ENCODE peak calls at places on chromosome 17, in six cellular contexts. C, T, Q, I, V and G are unnamed samples.

GRCh38 chr17:37294888-37295287 is 80.9 kb upstream of the C17orf78 start:
- DNase-seq in C (no peak), Q (no peak), T (no peak), I (no peak), V (no peak), G (no peak)

GRCh38 chr17:56176101-56176500 is 22.8 kb downstream of the ANKFN1 start:
- DNase-seq in Q (no peak), C (no peak), V (no peak), I (no peak), T (no peak), G (no peak)

GRCh38 chr17:34997355-34997862 is 17.1 kb downstream of the LIG3 start:
- DNase-seq in C (no peak), I (no peak), V (peak), Q (peak), T (peak), G (no peak)

GRCh38 chr17:15892679-15893332 is 52.1 kb upstream of the ADORA2B start:
- DNase-seq in T (peak), Q (peak), C (no peak), I (peak), V (no peak), G (no peak)

GRCh38 chr17:76027159-76027839 is at the start of gene EVPL:
- DNase-seq in I (peak), T (no peak), C (no peak), Q (peak), V (no peak), G (no peak)

GRCh38 chr17:65013613-65014391 is 42.7 kb downstream of the GNA13 start:
- DNase-seq in T (peak), I (peak), V (no peak), Q (peak), C (no peak), G (peak)

GRCh38 chr17:81037783-81038733 is 3.1 kb downstream of the BAIAP2 start:
- DNase-seq in T (no peak), Q (no peak), C (no peak), V (no peak), I (no peak), G (no peak)

GRCh38 chr17:80146121-80147034 is 550 bp downstream of the EIF4A3 start:
- DNase-seq in C (peak), V (peak), I (no peak), T (no peak), Q (peak), G (no peak)

GRCh38 chr17:3944485-3945388 is 19.5 kb downstream of the ATP2A3 start:
- DNase-seq in Q (no peak), V (peak), T (no peak), C (peak), I (peak), G (peak)

GRCh38 chr17:79093270-79093669 is 18.6 kb downstream of the ENGASE start:
- DNase-seq in C (no peak), T (no peak), V (no peak), I (no peak), Q (peak), G (no peak)

GRCh38 chr17:883586-883962 is 96.0 kb downstream of the NXN start:
- DNase-seq in V (no peak), C (no peak), T (no peak), Q (no peak), I (no peak), G (no peak)

GRCh38 chr17:5430413-5430999 is 8.4 kb downstream of the C1QBP start:
- DNase-seq in V (no peak), T (no peak), I (peak), C (no peak), Q (no peak), G (no peak)

GRCh38 chr17:4386406-4386805 is 19.9 kb upstream of the UBE2G1 start:
- DNase-seq in V (no peak), T (no peak), Q (no peak), C (no peak), I (no peak), G (no peak)

DNA sequence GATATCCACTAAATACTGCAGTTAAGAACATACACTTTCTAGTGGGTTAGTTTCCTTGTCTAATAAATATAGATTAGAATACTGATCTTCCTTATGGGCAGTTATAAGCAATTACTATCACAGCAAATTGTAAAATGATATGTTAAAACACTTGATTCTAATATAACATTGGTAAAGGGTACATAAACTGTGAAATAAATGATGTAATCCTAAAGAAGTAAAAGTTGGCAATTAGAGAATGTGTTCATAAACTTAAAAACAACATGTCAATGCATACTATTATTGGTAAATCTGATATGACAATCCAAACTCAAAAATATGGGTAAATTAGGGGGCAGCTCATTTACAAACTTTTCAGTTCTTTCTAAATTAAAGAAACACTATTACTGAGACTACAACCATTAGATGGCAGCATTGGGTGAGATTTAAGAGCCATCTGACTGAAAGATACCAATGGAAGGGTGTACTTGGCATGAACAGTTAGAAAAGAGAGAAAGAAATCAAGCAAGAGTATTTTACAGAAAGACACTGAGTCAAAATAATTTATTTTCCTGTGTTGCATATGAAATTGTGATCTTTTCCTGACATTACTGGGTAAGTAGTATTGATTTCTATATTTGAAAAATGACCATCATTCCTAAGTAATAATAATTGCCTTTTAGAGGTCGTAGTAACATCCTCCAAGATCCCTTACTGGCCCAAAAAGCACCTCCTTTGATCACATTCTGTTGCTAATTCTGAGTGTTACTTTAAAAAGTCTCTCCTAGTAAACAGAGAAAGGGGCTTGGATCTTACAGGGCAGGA is 119.6 kb downstream of the SPAG9 start:
- DNase-seq in I (peak), V (no peak), Q (peak), C (peak), T (peak), G (peak)
- TF ChIP-seq CTCF in I (peak), V (peak), Q (peak), C (peak), T (peak), G (peak)

GRCh38 chr17:32861979-32862378 is 14.9 kb downstream of the MYO1D start:
- DNase-seq in Q (peak), C (no peak), V (no peak), I (no peak), T (no peak), G (no peak)
- TF ChIP-seq CTCF in Q (no peak), C (no peak), V (no peak), I (no peak), T (no peak), G (no peak)

GRCh38 chr17:50598487-50598886 is 36.2 kb upstream of the ABCC3 start:
- DNase-seq in V (no peak), Q (no peak), T (no peak), I (no peak), C (peak), G (no peak)
- TF ChIP-seq CTCF in V (no peak), Q (no peak), T (no peak), I (no peak), C (no peak), G (no peak)

DNA sequence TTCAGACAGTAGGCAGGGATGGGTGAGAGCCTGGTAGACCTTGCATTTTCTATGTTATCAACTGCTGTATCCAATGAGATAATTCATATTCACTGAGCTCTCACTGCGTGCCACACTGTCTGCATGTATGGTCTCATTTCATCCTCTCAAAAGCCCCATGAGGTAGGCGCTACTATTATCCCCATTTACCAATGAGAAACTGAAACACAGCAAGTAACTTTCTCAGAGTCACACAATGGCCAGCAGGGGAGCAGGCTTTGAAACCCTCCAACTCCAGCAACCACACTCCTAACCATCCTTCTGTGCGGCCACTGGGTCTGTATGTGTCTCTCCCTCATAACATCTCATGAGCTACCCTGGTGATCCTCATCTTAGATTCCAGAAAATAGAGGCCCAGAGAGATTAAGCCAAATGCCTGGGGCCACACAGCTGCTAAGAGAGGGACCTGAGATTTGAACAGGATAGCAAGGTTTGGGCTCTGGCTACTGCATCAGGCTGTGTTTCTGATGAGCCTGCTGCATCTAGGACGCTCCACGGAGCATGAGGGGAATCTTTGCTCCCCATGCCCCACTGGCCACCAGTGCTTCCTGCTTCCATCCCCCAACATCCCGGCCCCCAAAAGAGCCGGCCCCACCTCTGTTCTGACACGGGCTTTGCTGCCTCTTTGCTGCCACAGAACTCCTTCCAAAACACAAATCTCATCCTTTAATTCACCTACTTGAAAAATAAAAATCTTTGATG is 3.2 kb downstream of the CCR7 start:
- DNase-seq in Q (no peak), I (no peak), T (no peak), V (no peak), C (peak), G (no peak)
- TF ChIP-seq CTCF in Q (no peak), I (peak), T (peak), V (no peak), C (peak), G (peak)

GRCh38 chr17:11140028-11140427 is 101.0 kb upstream of the SHISA6 start:
- DNase-seq in I (no peak), T (no peak), C (no peak), V (no peak), Q (no peak), G (no peak)

GRCh38 chr17:11140501-11140900 is 100.5 kb upstream of the SHISA6 start:
- DNase-seq in T (no peak), I (no peak), V (no peak), C (no peak), Q (no peak), G (no peak)

GRCh38 chr17:11142231-11142630 is 98.8 kb upstream of the SHISA6 start:
- DNase-seq in I (no peak), C (no peak), Q (no peak), T (no peak), V (no peak), G (no peak)

DNA sequence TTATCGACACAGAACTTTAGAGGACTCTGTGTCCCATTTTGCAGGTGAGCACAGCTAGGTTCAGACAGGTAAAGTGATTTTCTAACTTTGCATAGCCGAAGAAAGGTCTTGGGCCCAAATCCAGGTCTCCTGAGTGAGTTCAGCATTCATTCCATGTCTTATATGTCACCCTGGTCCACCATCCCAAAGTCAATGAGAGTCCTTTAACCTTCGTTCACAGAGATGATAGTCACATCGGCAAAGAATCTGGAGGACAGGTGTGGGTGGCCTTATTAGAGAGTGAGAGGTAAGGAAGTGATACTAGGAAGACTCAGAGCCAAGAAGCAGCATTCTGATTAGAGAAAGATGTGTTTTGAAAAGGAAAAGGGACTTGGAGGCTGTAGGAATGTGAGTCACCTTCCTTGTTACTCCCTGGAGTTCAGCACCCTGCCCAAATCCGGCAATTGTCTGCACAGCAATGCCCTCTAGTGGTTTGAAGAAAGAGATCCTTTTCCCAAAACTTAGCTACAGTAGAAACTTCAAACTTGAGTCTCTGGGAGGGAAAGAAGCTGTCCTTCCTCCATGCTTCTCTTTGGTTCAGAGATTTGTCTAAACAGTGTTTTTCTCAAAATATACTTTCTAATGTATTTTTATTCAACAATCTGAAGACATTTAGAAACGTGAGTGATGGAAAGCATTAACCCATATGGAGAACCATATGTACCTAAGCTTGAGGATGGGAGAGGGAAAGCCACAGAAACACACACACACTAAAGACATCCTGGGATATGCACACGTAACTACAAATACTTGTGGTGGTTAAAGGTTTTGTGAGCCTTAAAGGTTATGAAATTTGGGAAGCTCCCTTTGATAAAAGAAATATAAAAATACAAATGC is 96.4 kb upstream of the SHISA6 start:
- DNase-seq in T (no peak), Q (peak), I (peak), C (no peak), V (no peak), G (no peak)
- TF ChIP-seq CTCF in T (no peak), Q (peak), I (peak), C (no peak), V (no peak), G (peak)

GRCh38 chr17:44913676-44914075 is 1.6 kb downstream of the GFAP start:
- DNase-seq in Q (no peak), C (no peak), I (no peak), T (no peak), V (no peak), G (no peak)

GRCh38 chr17:44909681-44910144 is 5.6 kb downstream of the GFAP start:
- DNase-seq in C (no peak), V (no peak), Q (peak), T (no peak), I (peak), G (no peak)

GRCh38 chr17:44912763-44913544 is 2.3 kb downstream of the GFAP start:
- DNase-seq in I (no peak), Q (no peak), C (no peak), V (no peak), T (no peak), G (peak)

GRCh38 chr17:44910231-44911106 is 4.8 kb downstream of the GFAP start:
- DNase-seq in C (no peak), V (no peak), T (no peak), I (no peak), Q (no peak), G (no peak)

DNA sequence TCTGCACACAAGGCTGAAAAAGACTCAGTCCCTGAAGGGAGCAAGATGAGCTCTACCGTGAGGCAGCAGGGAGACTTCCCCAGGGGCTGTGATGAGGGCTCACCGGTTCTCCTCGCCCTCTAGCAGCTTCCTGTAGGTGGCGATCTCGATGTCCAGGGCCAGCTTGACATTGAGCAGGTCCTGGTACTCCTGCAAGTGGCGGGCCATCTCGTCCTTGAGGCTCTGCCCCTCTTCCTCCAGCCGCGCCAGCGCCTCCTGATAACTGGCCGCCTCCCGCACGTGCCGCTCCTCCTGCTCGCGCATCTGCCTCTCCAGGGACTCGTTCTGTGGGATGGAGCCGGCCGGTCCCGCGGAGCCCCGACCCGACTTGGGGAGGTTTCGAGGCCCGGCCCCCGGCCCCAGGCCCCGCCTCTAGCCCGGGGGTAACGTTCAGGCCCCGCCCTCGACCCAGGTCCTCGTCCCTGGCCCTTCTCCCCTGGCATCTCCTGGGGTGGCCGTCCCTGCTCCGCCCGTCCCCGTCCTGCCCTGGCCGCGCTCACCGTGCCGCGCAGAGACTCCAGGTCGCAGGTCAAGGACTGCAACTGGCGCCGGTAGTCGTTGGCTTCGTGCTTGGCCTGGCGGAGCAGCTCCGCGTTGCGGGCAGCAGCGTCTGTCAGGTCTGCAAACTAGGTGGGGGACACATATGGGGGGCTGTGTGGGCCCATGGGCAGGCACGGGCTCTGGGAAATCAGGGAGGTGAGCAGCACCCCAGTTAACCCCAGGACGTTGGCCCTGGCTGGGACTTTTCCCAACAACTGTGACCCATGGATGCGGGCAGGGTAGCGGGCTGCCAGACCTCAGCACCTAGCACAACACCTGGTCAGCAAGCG is 3.9 kb downstream of the GFAP start:
- DNase-seq in I (peak), V (peak), C (peak), Q (peak), T (no peak), G (peak)
- TF ChIP-seq CTCF in I (peak), V (no peak), C (peak), Q (peak), T (peak), G (peak)

DNA sequence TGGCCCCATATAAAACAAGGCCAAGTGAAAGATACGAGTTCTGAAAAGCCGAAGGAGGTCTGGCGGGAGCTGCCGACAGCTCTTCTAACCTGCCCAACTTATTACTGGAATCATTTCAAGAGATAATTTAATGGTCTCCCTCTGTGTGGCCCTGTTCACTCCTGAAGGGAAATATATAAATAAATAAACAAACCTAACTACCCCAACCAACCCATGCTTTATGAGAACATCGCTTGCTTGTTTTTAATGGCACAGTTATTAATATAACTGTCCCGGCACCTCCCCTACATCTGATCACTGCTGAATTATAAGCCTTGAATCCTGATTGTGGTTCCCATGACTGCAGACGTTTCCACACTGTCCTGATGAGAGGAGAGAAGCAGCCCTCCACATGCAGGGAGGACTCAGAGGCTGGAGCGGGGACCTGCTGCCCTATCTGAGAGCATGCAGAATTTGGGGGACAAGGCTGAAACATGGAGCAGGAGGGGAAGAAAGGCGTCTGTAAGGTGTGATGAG is 22.2 kb downstream of the CDK5RAP3 start:
- DNase-seq in V (no peak), Q (no peak), C (no peak), T (no peak), I (no peak), G (no peak)
- TF ChIP-seq CTCF in V (no peak), Q (no peak), C (no peak), T (no peak), I (no peak), G (no peak)